ENCODE peak calls at places on chromosomes 2 and 18, in eight cellular contexts. H is kidney, C is mammary epithelial cell, M is GM23248, N is astrocyte, X is HCT116, G is IMR-90, Y is GM12878. O is an unnamed sample. For H3K4me1, the result is how much of the 10 kb centered on the place peaks cover.

GRCh38 chr2:40397720-40398119 is 54.2 kb downstream of the SLC8A1 start:
- DNase-seq in N (no peak), C (no peak), G (no peak), H (no peak), Y (no peak), X (no peak), M (no peak), O (no peak)

GRCh38 chr18:58942486-58942885 is 77.8 kb downstream of the ZNF532 start:
- DNase-seq in H (no peak), Y (no peak), N (peak), X (no peak), M (no peak), G (no peak), C (peak), O (no peak)

GRCh38 chr18:51192026-51192425 is 5.5 kb downstream of the MEX3C start:
- DNase-seq in C (peak), Y (no peak), X (no peak), M (peak), N (no peak), H (no peak), G (no peak), O (no peak)

GRCh38 chr2:159755788-159756187 is 42.2 kb downstream of the CD302 start:
- DNase-seq in M (peak), Y (no peak), N (peak), X (peak), G (peak), C (peak), H (no peak), O (peak)

GRCh38 chr2:163571423-163572102 is 164.2 kb downstream of the FIGN start:
- DNase-seq in N (no peak), H (no peak), X (no peak), Y (no peak), M (no peak), C (no peak), G (no peak), O (no peak)

GRCh38 chr2:163716101-163716500 is 19.7 kb downstream of the FIGN start:
- DNase-seq in M (no peak), X (no peak), G (no peak), C (no peak), N (no peak), Y (no peak), H (no peak), O (no peak)

GRCh38 chr2:98907966-98908905 is 27.8 kb downstream of the CRACDL start:
- DNase-seq in C (peak), Y (no peak), N (no peak), M (no peak), G (no peak), X (no peak), H (peak), O (peak)

GRCh38 chr2:217740796-217741195 is 262.0 kb downstream of the TNS1 start:
- DNase-seq in X (no peak), M (no peak), G (no peak), H (no peak), C (no peak), N (no peak), Y (no peak), O (no peak)

GRCh38 chr2:189927823-189928222 is 134.7 kb downstream of the MSTN start:
- DNase-seq in C (no peak), X (no peak), G (peak), Y (no peak), N (no peak), H (no peak), M (peak), O (peak)

GRCh38 chr18:32724071-32724696 is 48.6 kb downstream of the KLHL14 start:
- DNase-seq in G (no peak), C (no peak), M (no peak), Y (no peak), X (no peak), H (no peak), N (no peak), O (no peak)

GRCh38 chr2:79564065-79564464 is 51.2 kb downstream of the CTNNA2 start:
- DNase-seq in M (no peak), N (no peak), H (no peak), G (no peak), Y (no peak), X (no peak), C (no peak), O (no peak)

GRCh38 chr2:232146294-232146693 is 184.8 kb downstream of the DIS3L2 start:
- DNase-seq in H (no peak), C (no peak), N (peak), X (no peak), G (peak), M (peak), Y (no peak), O (peak)

GRCh38 chr2:20796374-20796791 is 26.5 kb downstream of the LDAH start:
- DNase-seq in M (no peak), H (no peak), X (no peak), Y (no peak), C (peak), G (peak), N (no peak), O (peak)

GRCh38 chr2:88503771-88504170 is 51.3 kb upstream of the FOXI3 start:
- DNase-seq in M (no peak), G (no peak), N (no peak), Y (no peak), X (no peak), H (no peak), C (no peak), O (no peak)

GRCh38 chr2:240739797-240740196 is 48.1 kb downstream of the AQP12A start:
- DNase-seq in Y (no peak), N (no peak), C (no peak), H (no peak), G (no peak), M (no peak), X (no peak), O (no peak)

GRCh38 chr2:199160677-199161465 is 296.9 kb downstream of the SATB2 start:
- DNase-seq in X (no peak), N (peak), M (peak), C (peak), Y (no peak), H (no peak), G (peak), O (peak)

GRCh38 chr2:152036611-152037469 is 62.0 kb downstream of the CACNB4 start:
- DNase-seq in H (no peak), Y (no peak), G (peak), M (peak), N (peak), X (peak), C (peak), O (peak)

GRCh38 chr18:76991021-76991688 is 141.4 kb downstream of the MBP start:
- DNase-seq in M (no peak), H (no peak), X (no peak), N (no peak), G (no peak), C (no peak), Y (no peak), O (no peak)

GRCh38 chr2:20528713-20529112 is 81.8 kb downstream of the RHOB start:
- DNase-seq in H (no peak), G (no peak), M (no peak), X (no peak), Y (no peak), C (no peak), N (no peak), O (no peak)

GRCh38 chr2:237210297-237210696 is 124.6 kb downstream of the COPS8 start:
- DNase-seq in N (no peak), Y (no peak), H (no peak), X (no peak), M (no peak), G (no peak), C (no peak), O (no peak)

GRCh38 chr18:79378416-79379250 is 17.1 kb upstream of the NFATC1 start:
- DNase-seq in H (peak), X (no peak), G (peak), M (peak), Y (peak), N (peak), C (peak), O (peak)

GRCh38 chr2:27901219-27901618 is 10.7 kb downstream of the BABAM2 start:
- DNase-seq in M (peak), Y (no peak), G (peak), H (no peak), X (no peak), N (peak), C (no peak), O (peak)

DNA sequence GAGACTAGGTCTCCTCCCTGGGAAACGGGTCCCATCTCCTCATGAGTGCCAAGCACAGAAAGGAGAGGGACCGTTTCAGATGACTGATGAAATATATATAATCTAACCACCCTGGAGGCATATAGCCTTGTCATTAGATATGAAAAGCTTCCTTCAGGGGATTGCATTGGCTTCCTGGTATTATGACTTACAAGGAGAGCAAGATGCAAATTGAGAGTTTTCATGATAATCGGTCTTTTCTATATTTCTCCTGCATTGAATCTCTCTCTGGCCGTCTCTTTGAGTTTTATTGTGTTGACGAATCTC is 554.8 kb downstream of the CMPK2 start:
- DNase-seq in M (no peak), N (no peak), Y (no peak), C (no peak), H (no peak), G (no peak), X (no peak), O (no peak)
- H3K4me3 ChIP-seq in M (no peak), N (no peak), Y (no peak), C (no peak), H (no peak), G (no peak), X (no peak), O (no peak)

DNA sequence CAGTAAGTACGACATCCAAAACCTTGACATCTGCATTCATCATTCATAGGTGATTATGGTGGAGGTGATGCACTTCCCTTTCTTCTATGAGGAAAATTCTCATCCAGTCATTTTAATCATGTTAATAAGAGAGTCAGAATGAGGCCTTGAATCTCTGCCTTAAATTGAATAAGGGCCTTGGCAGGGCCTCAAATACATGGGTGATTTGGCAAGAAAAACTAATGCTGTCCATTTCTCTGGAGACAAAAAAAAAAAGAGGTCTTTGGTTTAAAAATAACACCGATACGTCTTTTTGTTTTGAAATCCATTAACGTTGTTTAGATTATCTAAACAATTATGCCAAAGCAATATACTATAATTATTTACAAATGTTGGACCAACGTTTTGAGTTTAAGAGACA is 8.1 kb downstream of the COLEC12 start:
- DNase-seq in H (no peak), X (no peak), C (no peak), G (no peak), Y (no peak), M (no peak), N (no peak), O (no peak)
- H3K4me1 ChIP-seq in H (under half), X (under half), C (under half), G (under half), Y (under half), M (half or more), N (under half), O (half or more)

DNA sequence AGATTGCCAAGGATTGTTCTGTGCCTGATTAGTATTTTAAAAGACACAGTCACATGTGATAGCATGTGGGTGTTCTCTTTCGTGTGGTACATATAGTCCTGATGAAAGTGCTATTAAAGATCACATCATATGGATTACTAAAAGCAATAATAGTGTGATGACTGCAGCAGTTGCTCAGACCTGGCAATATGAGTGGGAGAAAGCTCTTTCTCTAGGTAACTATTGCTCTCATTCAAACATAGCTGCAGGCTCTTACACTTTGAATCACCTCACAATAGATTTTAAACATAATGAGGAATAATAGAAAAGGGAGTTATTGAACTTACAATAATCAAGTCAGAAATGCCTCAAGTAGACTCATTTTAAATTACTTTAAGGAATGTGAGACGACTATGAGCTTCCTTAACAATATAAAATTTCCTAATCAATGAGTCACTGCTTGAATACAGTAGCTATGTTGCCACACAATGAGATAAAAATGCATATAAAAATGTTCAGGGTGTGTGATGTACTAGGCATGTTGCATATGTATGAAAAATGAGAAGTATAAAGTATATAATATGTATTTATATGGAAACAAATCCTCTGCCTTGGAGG is 452.1 kb downstream of the TMX3 start:
- DNase-seq in H (no peak), N (peak), C (peak), G (peak), M (peak), Y (no peak), X (no peak), O (peak)
- H3K9ac ChIP-seq in H (no peak), N (peak), C (peak), G (peak), M (peak), Y (no peak), X (no peak), O (no peak)

DNA sequence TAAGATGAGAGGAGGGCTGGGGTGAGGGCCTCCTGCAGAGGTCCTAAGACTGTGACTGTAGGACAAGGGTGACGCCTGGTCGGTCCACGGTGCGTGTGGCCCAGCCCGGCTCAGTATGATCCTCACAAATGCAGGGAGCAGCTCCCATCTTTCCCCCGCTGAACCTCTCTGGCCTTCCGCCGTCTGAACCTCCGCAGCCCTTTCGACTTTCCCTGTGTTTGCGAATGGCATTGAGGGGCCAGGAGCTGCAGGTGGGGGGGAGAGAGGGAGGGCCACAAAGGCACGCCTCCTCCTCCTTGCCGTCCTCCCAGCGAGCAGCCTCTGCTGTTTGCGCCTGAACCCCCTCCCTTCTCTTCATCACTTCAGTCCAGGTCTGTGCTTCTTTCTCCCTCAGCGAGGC is 68.6 kb upstream of the PXDN start:
- DNase-seq in H (peak), G (no peak), N (no peak), Y (no peak), X (no peak), M (no peak), C (no peak), O (no peak)
- H3K4me3 ChIP-seq in H (no peak), G (no peak), N (no peak), Y (no peak), X (no peak), M (no peak), C (no peak), O (no peak)

GRCh38 chr2:17000083-17000482 is 334.4 kb upstream of the CYRIA start:
- DNase-seq in M (no peak), C (no peak), N (no peak), X (no peak), H (no peak), Y (no peak), G (no peak), O (peak)
- H3K4me1 ChIP-seq in M (under half), C (under half), N (under half), X (under half), H (under half), Y (under half), G (under half), O (under half)

DNA sequence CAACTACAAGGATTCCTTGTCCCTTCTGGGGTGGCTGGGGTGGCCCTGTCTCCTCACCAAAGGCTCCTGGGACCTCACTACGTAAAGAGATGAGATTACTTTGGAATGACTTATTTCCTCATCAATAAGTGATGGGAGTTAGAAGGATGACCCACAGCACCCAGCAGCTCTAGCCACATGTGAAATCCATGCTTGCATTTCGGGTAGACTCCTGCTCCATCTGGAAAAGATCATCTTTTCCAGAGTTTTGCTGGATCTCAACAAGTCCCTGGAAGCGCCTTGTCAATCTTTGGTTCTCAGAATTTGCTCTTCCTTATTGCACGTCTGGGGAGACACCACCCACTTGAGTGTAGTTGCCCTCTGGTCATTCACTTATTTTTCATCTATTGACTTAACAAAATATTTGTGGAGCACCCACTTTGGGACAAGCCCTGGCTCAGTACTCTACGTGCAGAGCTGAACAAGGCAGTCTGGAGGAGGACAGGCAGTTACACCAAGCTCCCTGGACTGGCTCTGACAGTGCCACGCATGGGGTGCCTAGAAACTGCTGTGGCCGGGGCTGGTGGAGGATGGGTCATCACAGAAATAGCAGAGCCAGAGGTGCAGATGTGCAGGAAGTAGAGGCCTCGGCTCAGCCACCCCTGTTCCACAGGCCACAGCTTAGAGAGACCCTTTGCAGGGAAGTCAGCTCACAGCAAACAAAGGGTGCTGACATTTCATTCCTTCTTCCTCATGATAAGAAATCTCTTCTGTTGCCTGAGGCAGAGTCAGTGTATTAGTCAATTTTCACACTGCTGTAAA is 143.4 kb downstream of the SEPTIN10 start:
- DNase-seq in C (peak), X (peak), M (peak), H (no peak), G (peak), N (peak), Y (no peak), O (peak)
- H3K9ac ChIP-seq in C (no peak), X (no peak), M (no peak), H (no peak), G (no peak), N (no peak), Y (no peak), O (no peak)

O was measured in adipocyte.